ENCODE peak calls at places on chromosomes 2 and 18, in six cellular contexts. One of them, this sample, is unnamed. For H3K4me1 and H3K27me3, the result is how much of the 10 kb centered on the place peaks cover.

GRCh38 chr2:35973132-35973736 is 382.3 kb upstream of the CRIM1 start:
- DNase-seq in breast epithelium: no peak
- DNase-seq in fibroblast of lung: peak
- DNase-seq in neural progenitor cell: peak
- DNase-seq in CD8-positive, alpha-beta memory T cell: no peak
- DNase-seq in cardiac muscle cell: peak
- DNase-seq in this sample: no peak

GRCh38 chr2:237864940-237865622 is 5.7 kb downstream of the RAMP1 start:
- DNase-seq in fibroblast of lung: peak
- DNase-seq in neural progenitor cell: no peak
- DNase-seq in breast epithelium: peak
- DNase-seq in cardiac muscle cell: no peak
- DNase-seq in CD8-positive, alpha-beta memory T cell: no peak
- DNase-seq in this sample: no peak

GRCh38 chr2:239391286-239392071 is 9.3 kb downstream of the HDAC4 start:
- DNase-seq in CD8-positive, alpha-beta memory T cell: no peak
- DNase-seq in cardiac muscle cell: no peak
- DNase-seq in breast epithelium: peak
- DNase-seq in neural progenitor cell: no peak
- DNase-seq in fibroblast of lung: no peak
- DNase-seq in this sample: peak

GRCh38 chr2:105882920-105883319 is 138.2 kb downstream of the NCK2 start:
- DNase-seq in CD8-positive, alpha-beta memory T cell: no peak
- DNase-seq in fibroblast of lung: no peak
- DNase-seq in cardiac muscle cell: no peak
- DNase-seq in breast epithelium: no peak
- DNase-seq in neural progenitor cell: no peak
- DNase-seq in this sample: no peak

GRCh38 chr2:225002039-225002655 is 40.1 kb downstream of the DOCK10 start:
- DNase-seq in cardiac muscle cell: peak
- DNase-seq in fibroblast of lung: peak
- DNase-seq in CD8-positive, alpha-beta memory T cell: peak
- DNase-seq in neural progenitor cell: peak
- DNase-seq in breast epithelium: no peak
- DNase-seq in this sample: peak

GRCh38 chr2:2448178-2448577 is 117.1 kb upstream of the MYT1L start:
- DNase-seq in cardiac muscle cell: no peak
- DNase-seq in breast epithelium: no peak
- DNase-seq in fibroblast of lung: no peak
- DNase-seq in CD8-positive, alpha-beta memory T cell: no peak
- DNase-seq in neural progenitor cell: no peak
- DNase-seq in this sample: no peak

GRCh38 chr2:180607501-180608060 is 372.8 kb upstream of the UBE2E3 start:
- DNase-seq in cardiac muscle cell: no peak
- DNase-seq in CD8-positive, alpha-beta memory T cell: no peak
- DNase-seq in breast epithelium: no peak
- DNase-seq in neural progenitor cell: no peak
- DNase-seq in fibroblast of lung: no peak
- DNase-seq in this sample: no peak

GRCh38 chr2:17851731-17852585 is 26.5 kb upstream of the KCNS3 start:
- DNase-seq in cardiac muscle cell: peak
- DNase-seq in CD8-positive, alpha-beta memory T cell: no peak
- DNase-seq in neural progenitor cell: peak
- DNase-seq in breast epithelium: no peak
- DNase-seq in fibroblast of lung: peak
- DNase-seq in this sample: peak

GRCh38 chr18:39647627-39648502 is 2082.3 kb upstream of the CELF4 start:
- DNase-seq in cardiac muscle cell: peak
- DNase-seq in CD8-positive, alpha-beta memory T cell: no peak
- DNase-seq in neural progenitor cell: no peak
- DNase-seq in fibroblast of lung: peak
- DNase-seq in breast epithelium: no peak
- DNase-seq in this sample: no peak

GRCh38 chr18:79754831-79755351 is 42.8 kb upstream of the KCNG2 start:
- DNase-seq in CD8-positive, alpha-beta memory T cell: no peak
- DNase-seq in fibroblast of lung: no peak
- DNase-seq in cardiac muscle cell: no peak
- DNase-seq in neural progenitor cell: no peak
- DNase-seq in breast epithelium: peak
- DNase-seq in this sample: no peak

GRCh38 chr2:217206326-217206725 is 346.5 kb upstream of the TNP1 start:
- DNase-seq in breast epithelium: no peak
- DNase-seq in fibroblast of lung: peak
- DNase-seq in cardiac muscle cell: no peak
- DNase-seq in CD8-positive, alpha-beta memory T cell: no peak
- DNase-seq in neural progenitor cell: no peak
- DNase-seq in this sample: no peak

GRCh38 chr2:106602042-106602441 is 114.9 kb downstream of the CD8B2 start:
- DNase-seq in fibroblast of lung: no peak
- DNase-seq in cardiac muscle cell: no peak
- DNase-seq in CD8-positive, alpha-beta memory T cell: no peak
- DNase-seq in breast epithelium: no peak
- DNase-seq in neural progenitor cell: no peak
- DNase-seq in this sample: no peak

GRCh38 chr2:174013310-174013751 is 48.2 kb upstream of the SP3 start:
- DNase-seq in cardiac muscle cell: no peak
- DNase-seq in fibroblast of lung: no peak
- DNase-seq in CD8-positive, alpha-beta memory T cell: no peak
- DNase-seq in breast epithelium: peak
- DNase-seq in neural progenitor cell: peak
- DNase-seq in this sample: no peak

GRCh38 chr2:9279426-9279825 is 72.8 kb downstream of the ASAP2 start:
- DNase-seq in CD8-positive, alpha-beta memory T cell: no peak
- DNase-seq in breast epithelium: no peak
- DNase-seq in cardiac muscle cell: no peak
- DNase-seq in fibroblast of lung: no peak
- DNase-seq in neural progenitor cell: no peak
- DNase-seq in this sample: no peak

GRCh38 chr2:20065885-20066602 is 14.6 kb upstream of the LAPTM4A start:
- DNase-seq in cardiac muscle cell: no peak
- DNase-seq in breast epithelium: peak
- DNase-seq in CD8-positive, alpha-beta memory T cell: no peak
- DNase-seq in fibroblast of lung: peak
- DNase-seq in neural progenitor cell: no peak
- DNase-seq in this sample: peak

GRCh38 chr2:40668435-40668834 is 216.5 kb upstream of the SLC8A1 start:
- DNase-seq in fibroblast of lung: no peak
- DNase-seq in cardiac muscle cell: no peak
- DNase-seq in breast epithelium: no peak
- DNase-seq in CD8-positive, alpha-beta memory T cell: no peak
- DNase-seq in neural progenitor cell: no peak
- DNase-seq in this sample: no peak

GRCh38 chr2:28413152-28413895 is 20.7 kb downstream of the FOSL2 start:
- DNase-seq in cardiac muscle cell: no peak
- DNase-seq in fibroblast of lung: no peak
- DNase-seq in breast epithelium: no peak
- DNase-seq in neural progenitor cell: peak
- DNase-seq in CD8-positive, alpha-beta memory T cell: no peak
- DNase-seq in this sample: peak

GRCh38 chr2:32946314-32947075 is at the start of gene LTBP1:
- DNase-seq in breast epithelium: peak
- DNase-seq in cardiac muscle cell: peak
- DNase-seq in fibroblast of lung: peak
- DNase-seq in neural progenitor cell: peak
- DNase-seq in CD8-positive, alpha-beta memory T cell: peak
- DNase-seq in this sample: peak

GRCh38 chr2:45345331-45346305 is 265.4 kb downstream of the SRBD1 start:
- DNase-seq in neural progenitor cell: no peak
- DNase-seq in breast epithelium: no peak
- DNase-seq in CD8-positive, alpha-beta memory T cell: no peak
- DNase-seq in cardiac muscle cell: no peak
- DNase-seq in fibroblast of lung: no peak
- DNase-seq in this sample: peak

GRCh38 chr2:117958186-117958585 is 55.7 kb downstream of the CCDC93 start:
- DNase-seq in neural progenitor cell: no peak
- DNase-seq in breast epithelium: no peak
- DNase-seq in cardiac muscle cell: no peak
- DNase-seq in fibroblast of lung: peak
- DNase-seq in CD8-positive, alpha-beta memory T cell: no peak
- DNase-seq in this sample: no peak

GRCh38 chr2:141714486-141714885 is 416.3 kb downstream of the LRP1B start:
- DNase-seq in fibroblast of lung: peak
- DNase-seq in CD8-positive, alpha-beta memory T cell: no peak
- DNase-seq in neural progenitor cell: no peak
- DNase-seq in breast epithelium: no peak
- DNase-seq in cardiac muscle cell: no peak
- DNase-seq in this sample: no peak

DNA sequence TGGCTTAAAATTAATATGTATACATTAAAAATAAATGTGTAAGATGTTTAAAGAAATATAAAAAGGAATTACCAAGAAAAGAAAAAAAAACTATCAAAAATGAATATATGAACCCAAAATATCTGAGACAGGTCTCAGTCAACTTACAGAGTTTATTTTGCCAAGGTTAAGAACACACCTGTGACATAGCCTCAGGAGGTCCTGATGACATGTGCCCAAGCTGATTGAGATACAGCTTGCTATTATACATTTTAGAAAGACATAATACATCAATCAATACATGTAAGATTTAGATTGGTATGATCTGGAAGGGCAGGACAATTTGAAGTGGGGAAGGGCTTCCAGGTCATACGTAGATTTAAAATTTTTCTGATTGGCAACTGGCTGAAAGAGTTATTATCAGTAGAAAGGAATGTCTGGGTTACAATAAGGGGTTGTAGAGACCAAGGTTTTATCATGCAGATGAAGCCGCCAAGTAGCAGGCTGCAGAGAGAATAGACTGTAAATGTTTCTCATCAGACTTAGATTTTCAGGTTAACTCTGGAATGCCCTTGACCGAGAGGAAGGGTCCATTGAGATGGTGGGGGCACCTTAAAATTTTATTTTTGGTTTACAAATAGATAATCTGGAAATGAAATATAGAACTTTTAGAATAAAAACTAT is 74.7 kb downstream of the EXOC6B start:
- DNase-seq in cardiac muscle cell: peak
- DNase-seq in CD8-positive, alpha-beta memory T cell: no peak
- DNase-seq in breast epithelium: no peak
- DNase-seq in fibroblast of lung: no peak
- DNase-seq in neural progenitor cell: no peak
- DNase-seq in this sample: no peak
- H3K4me3 ChIP-seq in cardiac muscle cell: no peak
- H3K4me3 ChIP-seq in CD8-positive, alpha-beta memory T cell: no peak
- H3K4me3 ChIP-seq in breast epithelium: no peak
- H3K4me3 ChIP-seq in fibroblast of lung: no peak
- H3K4me3 ChIP-seq in neural progenitor cell: no peak
- H3K4me3 ChIP-seq in this sample: no peak

GRCh38 chr2:201257941-201258665 is 2.2 kb upstream of the CASP8 start:
- DNase-seq in neural progenitor cell: no peak
- DNase-seq in fibroblast of lung: peak
- DNase-seq in cardiac muscle cell: peak
- DNase-seq in breast epithelium: peak
- DNase-seq in CD8-positive, alpha-beta memory T cell: peak
- DNase-seq in this sample: no peak
- H3K4me1 ChIP-seq in neural progenitor cell: under half
- H3K4me1 ChIP-seq in fibroblast of lung: under half
- H3K4me1 ChIP-seq in cardiac muscle cell: under half
- H3K4me1 ChIP-seq in breast epithelium: under half
- H3K4me1 ChIP-seq in CD8-positive, alpha-beta memory T cell: half or more
- H3K4me1 ChIP-seq in this sample: under half

GRCh38 chr2:119156891-119157773 is 1.4 kb downstream of the C1QL2 start:
- DNase-seq in CD8-positive, alpha-beta memory T cell: no peak
- DNase-seq in neural progenitor cell: no peak
- DNase-seq in fibroblast of lung: no peak
- DNase-seq in breast epithelium: no peak
- DNase-seq in cardiac muscle cell: no peak
- DNase-seq in this sample: no peak

GRCh38 chr2:119156105-119156890 is 2.3 kb downstream of the C1QL2 start:
- DNase-seq in CD8-positive, alpha-beta memory T cell: no peak
- DNase-seq in neural progenitor cell: peak
- DNase-seq in fibroblast of lung: no peak
- DNase-seq in cardiac muscle cell: no peak
- DNase-seq in breast epithelium: no peak
- DNase-seq in this sample: no peak

GRCh38 chr2:119157850-119158511 is 570 bp downstream of the C1QL2 start:
- DNase-seq in neural progenitor cell: peak
- DNase-seq in breast epithelium: no peak
- DNase-seq in fibroblast of lung: no peak
- DNase-seq in cardiac muscle cell: no peak
- DNase-seq in CD8-positive, alpha-beta memory T cell: no peak
- DNase-seq in this sample: no peak

GRCh38 chr2:119158563-119159347 is at the start of gene C1QL2:
- DNase-seq in neural progenitor cell: peak
- DNase-seq in cardiac muscle cell: peak
- DNase-seq in breast epithelium: no peak
- DNase-seq in CD8-positive, alpha-beta memory T cell: no peak
- DNase-seq in fibroblast of lung: no peak
- DNase-seq in this sample: no peak

GRCh38 chr2:119155633-119156032 is 2.9 kb downstream of the C1QL2 start:
- DNase-seq in cardiac muscle cell: no peak
- DNase-seq in fibroblast of lung: no peak
- DNase-seq in breast epithelium: no peak
- DNase-seq in neural progenitor cell: peak
- DNase-seq in CD8-positive, alpha-beta memory T cell: no peak
- DNase-seq in this sample: no peak
- H3K27me3 ChIP-seq in cardiac muscle cell: half or more
- H3K27me3 ChIP-seq in fibroblast of lung: under half
- H3K27me3 ChIP-seq in breast epithelium: half or more
- H3K27me3 ChIP-seq in neural progenitor cell: half or more
- H3K27me3 ChIP-seq in CD8-positive, alpha-beta memory T cell: under half
- H3K27me3 ChIP-seq in this sample: under half

GRCh38 chr2:150466770-150467640 is 20.5 kb downstream of the RND3 start:
- DNase-seq in neural progenitor cell: no peak
- DNase-seq in breast epithelium: no peak
- DNase-seq in CD8-positive, alpha-beta memory T cell: no peak
- DNase-seq in fibroblast of lung: peak
- DNase-seq in cardiac muscle cell: no peak
- DNase-seq in this sample: no peak
- H3K4me3 ChIP-seq in neural progenitor cell: no peak
- H3K4me3 ChIP-seq in breast epithelium: no peak
- H3K4me3 ChIP-seq in CD8-positive, alpha-beta memory T cell: no peak
- H3K4me3 ChIP-seq in fibroblast of lung: no peak
- H3K4me3 ChIP-seq in cardiac muscle cell: no peak
- H3K4me3 ChIP-seq in this sample: no peak